ENCODE peak calls at places on chromosomes 7 and 10, in five cellular contexts. One of them, this sample, is unnamed. For H3K36me3, the result is how much of the 10 kb centered on the place peaks cover.

GRCh38 chr7:33926535-33926934 is 21.2 kb downstream of the BMPER start:
- DNase-seq in tibial artery: no peak
- DNase-seq in CD8-positive, alpha-beta memory T cell: no peak
- DNase-seq in testis: no peak
- DNase-seq in ascending aorta: no peak
- DNase-seq in this sample: no peak

GRCh38 chr10:91708174-91708861 is 75.4 kb upstream of the PPP1R3C start:
- DNase-seq in tibial artery: no peak
- DNase-seq in CD8-positive, alpha-beta memory T cell: no peak
- DNase-seq in testis: no peak
- DNase-seq in ascending aorta: no peak
- DNase-seq in this sample: no peak

GRCh38 chr7:27940341-27940740 is 200.4 kb downstream of the TAX1BP1 start:
- DNase-seq in tibial artery: no peak
- DNase-seq in CD8-positive, alpha-beta memory T cell: no peak
- DNase-seq in testis: no peak
- DNase-seq in ascending aorta: no peak
- DNase-seq in this sample: no peak

GRCh38 chr10:100645111-100645510 is 100.3 kb upstream of the PAX2 start:
- DNase-seq in tibial artery: no peak
- DNase-seq in CD8-positive, alpha-beta memory T cell: no peak
- DNase-seq in testis: no peak
- DNase-seq in ascending aorta: no peak
- DNase-seq in this sample: no peak

GRCh38 chr7:44281811-44282600 is 43.4 kb downstream of the CAMK2B start:
- DNase-seq in tibial artery: peak
- DNase-seq in CD8-positive, alpha-beta memory T cell: no peak
- DNase-seq in testis: no peak
- DNase-seq in ascending aorta: peak
- DNase-seq in this sample: peak

GRCh38 chr7:149714910-149715471 is 58.4 kb downstream of the ZNF467 start:
- DNase-seq in tibial artery: no peak
- DNase-seq in CD8-positive, alpha-beta memory T cell: no peak
- DNase-seq in testis: peak
- DNase-seq in ascending aorta: no peak
- DNase-seq in this sample: no peak

GRCh38 chr7:76514926-76515325 is 4.6 kb downstream of the UPK3B start:
- DNase-seq in tibial artery: peak
- DNase-seq in CD8-positive, alpha-beta memory T cell: no peak
- DNase-seq in testis: peak
- DNase-seq in ascending aorta: no peak
- DNase-seq in this sample: no peak

GRCh38 chr7:110766874-110767273 is 324.1 kb upstream of the LRRN3 start:
- DNase-seq in tibial artery: no peak
- DNase-seq in CD8-positive, alpha-beta memory T cell: no peak
- DNase-seq in testis: no peak
- DNase-seq in ascending aorta: no peak
- DNase-seq in this sample: no peak

GRCh38 chr7:45888993-45889366 is 692 bp downstream of the IGFBP1 start:
- DNase-seq in tibial artery: no peak
- DNase-seq in CD8-positive, alpha-beta memory T cell: no peak
- DNase-seq in testis: no peak
- DNase-seq in ascending aorta: no peak
- DNase-seq in this sample: no peak

GRCh38 chr7:102204212-102204611 is 82.5 kb upstream of the SH2B2 start:
- DNase-seq in tibial artery: no peak
- DNase-seq in CD8-positive, alpha-beta memory T cell: no peak
- DNase-seq in testis: no peak
- DNase-seq in ascending aorta: no peak
- DNase-seq in this sample: no peak

GRCh38 chr10:73965890-73966768 is 31.8 kb upstream of the VCL start:
- DNase-seq in tibial artery: peak
- DNase-seq in CD8-positive, alpha-beta memory T cell: no peak
- DNase-seq in testis: peak
- DNase-seq in ascending aorta: peak
- DNase-seq in this sample: peak

GRCh38 chr7:3289996-3290395 is 11.1 kb upstream of the SDK1 start:
- DNase-seq in tibial artery: no peak
- DNase-seq in CD8-positive, alpha-beta memory T cell: no peak
- DNase-seq in testis: no peak
- DNase-seq in ascending aorta: no peak
- DNase-seq in this sample: no peak

GRCh38 chr7:1525409-1525808 is 5.1 kb upstream of the MAFK start:
- DNase-seq in tibial artery: no peak
- DNase-seq in CD8-positive, alpha-beta memory T cell: no peak
- DNase-seq in testis: no peak
- DNase-seq in ascending aorta: no peak
- DNase-seq in this sample: no peak

GRCh38 chr7:134755422-134756022 is 23.9 kb upstream of the CALD1 start:
- DNase-seq in tibial artery: no peak
- DNase-seq in CD8-positive, alpha-beta memory T cell: no peak
- DNase-seq in testis: peak
- DNase-seq in ascending aorta: no peak
- DNase-seq in this sample: peak

GRCh38 chr7:112213735-112214134 is 7.2 kb downstream of the ZNF277 start:
- DNase-seq in tibial artery: no peak
- DNase-seq in CD8-positive, alpha-beta memory T cell: no peak
- DNase-seq in testis: no peak
- DNase-seq in ascending aorta: no peak
- DNase-seq in this sample: no peak

GRCh38 chr10:10293431-10293830 is 724.2 kb upstream of the CELF2 start:
- DNase-seq in tibial artery: no peak
- DNase-seq in CD8-positive, alpha-beta memory T cell: no peak
- DNase-seq in testis: peak
- DNase-seq in ascending aorta: no peak
- DNase-seq in this sample: no peak

GRCh38 chr7:133741078-133741477 is 386.1 kb upstream of the LRGUK start:
- DNase-seq in tibial artery: no peak
- DNase-seq in CD8-positive, alpha-beta memory T cell: no peak
- DNase-seq in testis: no peak
- DNase-seq in ascending aorta: no peak
- DNase-seq in this sample: no peak

GRCh38 chr10:42111661-42112330 is 526.6 kb downstream of the ZNF33B start:
- DNase-seq in tibial artery: peak
- DNase-seq in CD8-positive, alpha-beta memory T cell: no peak
- DNase-seq in testis: no peak
- DNase-seq in ascending aorta: no peak
- DNase-seq in this sample: no peak

GRCh38 chr7:3239291-3239691 is 61.8 kb upstream of the SDK1 start:
- DNase-seq in tibial artery: no peak
- DNase-seq in CD8-positive, alpha-beta memory T cell: no peak
- DNase-seq in testis: no peak
- DNase-seq in ascending aorta: no peak
- DNase-seq in this sample: no peak

GRCh38 chr10:77458986-77459590 is 178.5 kb downstream of the KCNMA1 start:
- DNase-seq in tibial artery: no peak
- DNase-seq in CD8-positive, alpha-beta memory T cell: no peak
- DNase-seq in testis: no peak
- DNase-seq in ascending aorta: no peak
- DNase-seq in this sample: no peak

GRCh38 chr10:718143-718700 is 28.8 kb upstream of the DIP2C start:
- DNase-seq in tibial artery: no peak
- DNase-seq in CD8-positive, alpha-beta memory T cell: no peak
- DNase-seq in testis: no peak
- DNase-seq in ascending aorta: no peak
- DNase-seq in this sample: no peak

GRCh38 chr7:17680943-17681351 is 259.3 kb downstream of the SNX13 start:
- DNase-seq in tibial artery: no peak
- DNase-seq in CD8-positive, alpha-beta memory T cell: no peak
- DNase-seq in testis: no peak
- DNase-seq in ascending aorta: no peak
- DNase-seq in this sample: no peak

GRCh38 chr7:138625084-138625848 is 75.9 kb downstream of the SVOPL start:
- DNase-seq in tibial artery: no peak
- DNase-seq in CD8-positive, alpha-beta memory T cell: peak
- DNase-seq in testis: no peak
- DNase-seq in ascending aorta: no peak
- DNase-seq in this sample: no peak

GRCh38 chr10:116627386-116627933 is 6.7 kb downstream of the PNLIPRP2 start:
- DNase-seq in tibial artery: no peak
- DNase-seq in CD8-positive, alpha-beta memory T cell: no peak
- DNase-seq in testis: peak
- DNase-seq in ascending aorta: no peak
- DNase-seq in this sample: peak

GRCh38 chr7:137591444-137591843 is 247.9 kb upstream of the PTN start:
- DNase-seq in tibial artery: no peak
- DNase-seq in CD8-positive, alpha-beta memory T cell: no peak
- DNase-seq in testis: no peak
- DNase-seq in ascending aorta: no peak
- DNase-seq in this sample: no peak

GRCh38 chr10:129754211-129755050 is 209.6 kb downstream of the EBF3 start:
- DNase-seq in tibial artery: no peak
- DNase-seq in CD8-positive, alpha-beta memory T cell: no peak
- DNase-seq in testis: peak
- DNase-seq in ascending aorta: no peak
- DNase-seq in this sample: no peak

GRCh38 chr7:39672176-39672575 is 48.8 kb downstream of the RALA start:
- DNase-seq in tibial artery: no peak
- DNase-seq in CD8-positive, alpha-beta memory T cell: no peak
- DNase-seq in testis: no peak
- DNase-seq in ascending aorta: no peak
- DNase-seq in this sample: no peak

GRCh38 chr10:98403812-98404504 is 11.0 kb downstream of the PYROXD2 start:
- DNase-seq in tibial artery: no peak
- DNase-seq in CD8-positive, alpha-beta memory T cell: no peak
- DNase-seq in testis: no peak
- DNase-seq in ascending aorta: no peak
- DNase-seq in this sample: no peak

GRCh38 chr10:111087331-111087756 is 10.5 kb downstream of the ADRA2A start:
- DNase-seq in tibial artery: no peak
- DNase-seq in CD8-positive, alpha-beta memory T cell: no peak
- DNase-seq in testis: no peak
- DNase-seq in ascending aorta: no peak
- DNase-seq in this sample: no peak

GRCh38 chr10:68633816-68634466 is 73.8 kb downstream of the TET1 start:
- DNase-seq in tibial artery: no peak
- DNase-seq in CD8-positive, alpha-beta memory T cell: no peak
- DNase-seq in testis: no peak
- DNase-seq in ascending aorta: no peak
- DNase-seq in this sample: no peak

GRCh38 chr10:68628576-68629127 is 68.5 kb downstream of the TET1 start:
- DNase-seq in tibial artery: no peak
- DNase-seq in CD8-positive, alpha-beta memory T cell: peak
- DNase-seq in testis: no peak
- DNase-seq in ascending aorta: no peak
- DNase-seq in this sample: no peak

GRCh38 chr10:68636335-68636734 is 76.2 kb downstream of the TET1 start:
- DNase-seq in tibial artery: no peak
- DNase-seq in CD8-positive, alpha-beta memory T cell: no peak
- DNase-seq in testis: no peak
- DNase-seq in ascending aorta: no peak
- DNase-seq in this sample: no peak

DNA sequence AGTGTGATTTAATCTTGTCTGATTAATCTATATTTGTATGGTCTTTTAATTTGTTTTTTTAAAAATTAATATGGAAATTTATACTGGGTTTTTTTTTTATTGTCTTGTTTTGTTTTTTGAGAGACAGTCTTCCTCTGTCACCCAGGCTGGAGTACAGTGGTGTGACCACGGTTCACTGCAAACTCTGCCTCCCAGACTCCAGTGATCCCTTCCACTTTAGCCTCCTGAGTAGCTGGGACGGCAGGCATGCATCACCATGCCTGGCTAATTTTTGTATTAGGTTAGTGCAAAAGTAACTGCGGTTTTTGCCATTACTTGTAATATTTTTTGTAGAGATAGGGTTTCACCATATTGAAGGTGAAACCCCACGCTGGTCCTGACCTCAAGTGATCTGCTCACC is 73.1 kb downstream of the TET1 start:
- DNase-seq in tibial artery: no peak
- DNase-seq in CD8-positive, alpha-beta memory T cell: no peak
- DNase-seq in testis: no peak
- DNase-seq in ascending aorta: no peak
- DNase-seq in this sample: no peak
- H3K27ac ChIP-seq in tibial artery: no peak
- H3K27ac ChIP-seq in CD8-positive, alpha-beta memory T cell: no peak
- H3K27ac ChIP-seq in testis: no peak
- H3K27ac ChIP-seq in ascending aorta: no peak
- H3K27ac ChIP-seq in this sample: no peak

GRCh38 chr7:23520582-23520981 is 11.2 kb downstream of the TRA2A start:
- DNase-seq in tibial artery: no peak
- DNase-seq in CD8-positive, alpha-beta memory T cell: no peak
- DNase-seq in testis: no peak
- DNase-seq in ascending aorta: no peak
- DNase-seq in this sample: peak
- H3K36me3 ChIP-seq in tibial artery: half or more
- H3K36me3 ChIP-seq in CD8-positive, alpha-beta memory T cell: under half
- H3K36me3 ChIP-seq in testis: under half
- H3K36me3 ChIP-seq in ascending aorta: half or more
- H3K36me3 ChIP-seq in this sample: half or more

DNA sequence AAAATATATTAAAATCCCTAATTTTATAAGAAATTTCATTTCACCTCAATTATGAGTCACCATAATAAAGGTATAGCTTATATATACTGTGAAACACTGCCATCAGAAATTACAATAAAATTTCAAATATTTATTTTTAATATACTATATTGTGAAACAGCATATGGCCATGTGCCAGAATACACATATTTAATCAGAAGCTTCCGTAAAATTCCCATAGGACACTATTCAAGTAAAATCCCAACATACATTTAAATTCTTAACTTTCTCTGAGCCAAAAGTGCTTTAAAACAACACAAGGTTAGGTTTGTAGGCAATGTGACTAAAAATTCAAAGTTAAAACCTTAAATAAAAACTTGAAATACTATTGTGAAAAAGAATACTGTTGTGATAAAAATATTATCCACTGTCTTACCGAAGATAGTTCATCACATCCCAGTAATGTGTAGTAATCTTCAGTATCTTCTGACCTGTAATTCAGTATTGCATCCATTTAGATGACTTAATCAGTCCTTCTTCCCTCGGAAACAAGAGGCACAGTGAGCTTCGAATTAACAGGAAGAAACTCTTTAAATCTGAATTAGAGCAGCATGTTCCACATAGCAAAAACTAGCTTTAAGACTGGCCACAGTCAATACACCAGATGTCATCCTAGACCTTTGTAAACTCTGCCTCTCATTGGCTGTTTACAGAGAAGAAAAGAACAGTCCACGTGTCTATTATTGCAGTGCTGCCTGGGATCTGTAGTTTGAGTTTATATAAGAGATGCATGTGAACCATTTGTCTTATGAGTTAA is at the start of gene DNAJC12:
- DNase-seq in tibial artery: no peak
- DNase-seq in CD8-positive, alpha-beta memory T cell: no peak
- DNase-seq in testis: no peak
- DNase-seq in ascending aorta: no peak
- DNase-seq in this sample: peak
- H3K27ac ChIP-seq in tibial artery: no peak
- H3K27ac ChIP-seq in CD8-positive, alpha-beta memory T cell: no peak
- H3K27ac ChIP-seq in testis: no peak
- H3K27ac ChIP-seq in ascending aorta: no peak
- H3K27ac ChIP-seq in this sample: no peak

GRCh38 chr10:71828702-71829101 is 22.3 kb downstream of the PSAP start:
- DNase-seq in tibial artery: no peak
- DNase-seq in CD8-positive, alpha-beta memory T cell: no peak
- DNase-seq in testis: no peak
- DNase-seq in ascending aorta: no peak
- DNase-seq in this sample: no peak
- H3K36me3 ChIP-seq in tibial artery: half or more
- H3K36me3 ChIP-seq in CD8-positive, alpha-beta memory T cell: half or more
- H3K36me3 ChIP-seq in testis: under half
- H3K36me3 ChIP-seq in ascending aorta: half or more
- H3K36me3 ChIP-seq in this sample: half or more

This sample was measured in WERI-Rb-1.